ENCODE peak calls at places on chromosomes 1 and 21, in six cellular contexts. Y is germinal center, T is mucosa of gallbladder, E is HuH-7.5, X is ACHN, S is HFF-Myc. J is an unnamed sample.

GRCh38 chr1:18926315-18927081 is 24.1 kb upstream of the ALDH4A1 start:
- DNase-seq in Y (peak; percentile 81), X (peak; percentile 84), T (peak; percentile 63), S (peak; percentile 92), E (no peak), J (peak; percentile 92)

GRCh38 chr21:37071561-37072238 is 1.2 kb downstream of the PIGP start:
- DNase-seq in X (peak; percentile 24), T (peak; percentile 22), Y (peak; percentile 2), E (peak; percentile 8), S (no peak), J (peak; percentile 66)

GRCh38 chr1:219317762-219318353 is 144.2 kb downstream of the LYPLAL1 start:
- DNase-seq in X (no peak), E (peak; percentile 25), T (no peak), S (no peak), Y (peak; percentile 5), J (no peak)

GRCh38 chr1:31760901-31761470 is 3.2 kb downstream of the ADGRB2 start:
- DNase-seq in T (peak; percentile 47), X (peak; percentile 60), Y (peak; percentile 70), S (no peak), E (peak; percentile 71), J (peak; percentile 87)

GRCh38 chr1:35925741-35926140 is 5.2 kb upstream of the AGO3 start:
- DNase-seq in T (no peak), S (peak; percentile 16), X (no peak), E (no peak), Y (no peak), J (peak; percentile 78)

GRCh38 chr1:233444484-233444883 is 117.0 kb downstream of the MAP3K21 start:
- DNase-seq in S (no peak), X (no peak), E (no peak), T (no peak), Y (no peak), J (no peak)

GRCh38 chr1:94801919-94802546 is 18.1 kb upstream of the SLC44A3 start:
- DNase-seq in X (peak; percentile 78), S (peak; percentile 72), T (no peak), E (no peak), Y (no peak), J (peak; percentile 85)

GRCh38 chr1:53175302-53175913 is 21.2 kb upstream of the CPT2 start:
- DNase-seq in Y (no peak), T (peak; percentile 73), E (no peak), S (no peak), X (no peak), J (peak; percentile 58)

GRCh38 chr1:158283965-158284364 is 5.8 kb upstream of the CD1C start:
- DNase-seq in E (no peak), T (no peak), S (no peak), X (no peak), Y (no peak), J (no peak)

GRCh38 chr1:23756676-23757075 is 13.4 kb downstream of the ELOA start:
- DNase-seq in X (peak; percentile 80), E (no peak), S (no peak), T (no peak), Y (no peak), J (peak; percentile 62)

GRCh38 chr1:160032165-160032827 is 506 bp upstream of the PIGM start:
- DNase-seq in S (no peak), X (peak; percentile 52), E (no peak), T (no peak), Y (peak; percentile 20), J (peak; percentile 23)

GRCh38 chr1:51924455-51924854 is 45.9 kb upstream of the NRDC start:
- DNase-seq in E (no peak), X (no peak), Y (no peak), T (no peak), S (no peak), J (peak; percentile 41)